ENCODE peak calls at places on chromosomes 2 and 18, in five cellular contexts. J is activated naive CD4-positive, alpha-beta T cell treated with anti-CD3 and anti-CD28 coated beads, Interleukin-2, amount 50 U/mL, for 72 hours; O is heart right ventricle; U is bronchial epithelial cell; F is naive thymus-derived CD8-positive, alpha-beta T cell. W is an unnamed sample.

GRCh38 chr2:19462228-19462627 is 103.8 kb upstream of the OSR1 start:
- DNase-seq in U (no peak), O (no peak), F (no peak), J (no peak), W (no peak)

GRCh38 chr2:37000273-37000780 is 34.0 kb upstream of the STRN start:
- DNase-seq in F (no peak), J (no peak), U (peak), O (no peak), W (no peak)

GRCh38 chr2:3179208-3179607 is 198.4 kb downstream of the EIPR1 start:
- DNase-seq in O (no peak), F (no peak), J (no peak), U (no peak), W (peak)

GRCh38 chr2:159094173-159094737 is 125.8 kb downstream of the TANC1 start:
- DNase-seq in O (peak), U (no peak), F (peak), J (no peak), W (no peak)

GRCh38 chr18:32754508-32755263 is 18.1 kb downstream of the KLHL14 start:
- DNase-seq in J (no peak), O (no peak), F (no peak), U (no peak), W (peak)

GRCh38 chr2:96533292-96534073 is 3.1 kb upstream of the ARID5A start:
- DNase-seq in O (peak), F (no peak), U (peak), J (peak), W (no peak)

GRCh38 chr2:179898873-179899272 is 37.5 kb upstream of the ZNF385B start:
- DNase-seq in O (no peak), U (peak), F (no peak), J (no peak), W (peak)

GRCh38 chr2:17441055-17441771 is 77.0 kb downstream of the RAD51AP2 start:
- DNase-seq in J (no peak), U (peak), O (no peak), F (no peak), W (no peak)

GRCh38 chr2:226256237-226256636 is 543.4 kb downstream of the IRS1 start:
- DNase-seq in F (no peak), U (peak), O (no peak), J (no peak), W (no peak)

GRCh38 chr18:21489119-21489750 is 111.3 kb downstream of the ESCO1 start:
- DNase-seq in O (peak), J (no peak), F (peak), U (peak), W (peak)

GRCh38 chr2:69685321-69686048 is 41.9 kb upstream of the AAK1 start:
- DNase-seq in U (no peak), J (no peak), F (no peak), O (no peak), W (no peak)

GRCh38 chr2:230824406-230824978 is 40.2 kb upstream of the ITM2C start:
- DNase-seq in F (peak), J (no peak), O (peak), U (peak), W (peak)

GRCh38 chr18:22171263-22171838 is 2.0 kb downstream of the GATA6 start:
- DNase-seq in O (no peak), J (no peak), F (no peak), U (no peak), W (peak)

GRCh38 chr2:191977754-191978153 is 130.9 kb upstream of the CAVIN2 start:
- DNase-seq in F (no peak), O (no peak), U (no peak), J (no peak), W (no peak)

GRCh38 chr18:9575558-9575957 is 38.8 kb downstream of the PPP4R1 start:
- DNase-seq in J (no peak), F (no peak), U (peak), O (peak), W (peak)

GRCh38 chr2:11498126-11498473 is 32.1 kb upstream of the E2F6 start:
- DNase-seq in O (no peak), J (no peak), U (no peak), F (no peak), W (no peak)

GRCh38 chr2:194346189-194346588 is 1310.8 kb upstream of the SLC39A10 start:
- DNase-seq in F (no peak), J (no peak), O (no peak), U (no peak), W (peak)

GRCh38 chr2:48137829-48138228 is 231.5 kb upstream of the FBXO11 start:
- DNase-seq in O (no peak), U (no peak), F (no peak), J (no peak), W (no peak)

W was measured in neural progenitor cell.